ENCODE peak calls at places on chromosomes 6 and 20, in eight cellular contexts. J is HCT116, Z is uterus, X is mesendoderm, F is esophagus squamous epithelium, N is psoas muscle, C is A673, E is hepatocyte. Q is an unnamed sample.

GRCh38 chr20:41655966-41656685 is 37.9 kb upstream of the CHD6 start:
- DNase-seq in J (no peak), Z (no peak), X (no peak), F (no peak), N (no peak), C (no peak), E (no peak), Q (no peak)

GRCh38 chr20:11549172-11550117 is 368.2 kb upstream of the BTBD3 start:
- DNase-seq in J (no peak), Z (no peak), X (no peak), F (no peak), N (no peak), C (peak; percentile 15), E (no peak), Q (no peak)

GRCh38 chr6:1336246-1336843 is 24.4 kb downstream of the FOXQ1 start:
- DNase-seq in J (peak; percentile 70), Z (no peak), X (peak; percentile 78), F (no peak), N (no peak), C (no peak), E (peak; percentile 76), Q (no peak)

GRCh38 chr6:95185874-95186273 is 391.5 kb upstream of the MANEA start:
- DNase-seq in J (no peak), Z (no peak), X (no peak), F (no peak), N (no peak), C (no peak), E (no peak), Q (no peak)

GRCh38 chr6:4459032-4459431 is 317.2 kb upstream of the CDYL start:
- DNase-seq in J (no peak), Z (peak; percentile 26), X (peak; percentile 9), F (no peak), N (no peak), C (peak; percentile 60), E (peak; percentile 37), Q (no peak)

GRCh38 chr20:63661959-63662812 is 4.1 kb downstream of the RTEL1 start:
- DNase-seq in J (no peak), Z (no peak), X (no peak), F (no peak), N (no peak), C (no peak), E (no peak), Q (no peak)

GRCh38 chr6:34595332-34596090 is 39.4 kb upstream of the SPDEF start:
- DNase-seq in J (no peak), Z (no peak), X (no peak), F (no peak), N (no peak), C (no peak), E (no peak), Q (no peak)

GRCh38 chr20:19317240-19318069 is 105.0 kb downstream of the SLC24A3 start:
- DNase-seq in J (no peak), Z (no peak), X (peak; percentile 19), F (no peak), N (no peak), C (no peak), E (no peak), Q (no peak)

GRCh38 chr20:41138527-41139226 is 1.3 kb downstream of the PLCG1 start:
- DNase-seq in J (no peak), Z (no peak), X (peak; percentile 40), F (no peak), N (no peak), C (no peak), E (peak; percentile 47), Q (no peak)

GRCh38 chr6:77397561-77397960 is 65.7 kb downstream of the HTR1B start:
- DNase-seq in J (no peak), Z (no peak), X (no peak), F (no peak), N (no peak), C (no peak), E (no peak), Q (no peak)

GRCh38 chr20:9628166-9628565 is 113.8 kb downstream of the LAMP5 start:
- DNase-seq in J (no peak), Z (no peak), X (no peak), F (no peak), N (no peak), C (no peak), E (no peak), Q (no peak)

GRCh38 chr6:96899019-96899418 is 1.3 kb upstream of the NDUFAF4 start:
- DNase-seq in J (peak; percentile 37), Z (peak; percentile 20), X (peak; percentile 55), F (no peak), N (no peak), C (peak; percentile 70), E (peak; percentile 63), Q (peak; percentile 61)

GRCh38 chr20:34876161-34877001 is at the start of gene ACSS2:
- DNase-seq in J (peak; percentile 98), Z (peak; percentile 100), X (peak; percentile 100), F (peak; percentile 94), N (peak; percentile 99), C (peak; percentile 99), E (peak; percentile 99), Q (peak; percentile 95)

GRCh38 chr6:83511901-83512681 is at the start of gene PRSS35:
- DNase-seq in J (peak; percentile 32), Z (peak; percentile 23), X (peak; percentile 95), F (no peak), N (peak; percentile 36), C (peak; percentile 89), E (peak; percentile 82), Q (peak; percentile 37)

GRCh38 chr6:127301199-127301700 is 34.6 kb downstream of the RNF146 start:
- DNase-seq in J (no peak), Z (no peak), X (no peak), F (no peak), N (no peak), C (peak; percentile 45), E (no peak), Q (peak; percentile 22)

GRCh38 chr20:36575066-36575743 is 1.8 kb downstream of the TGIF2 start:
- DNase-seq in J (no peak), Z (peak; percentile 77), X (peak; percentile 82), F (no peak), N (peak; percentile 33), C (peak; percentile 86), E (peak; percentile 74), Q (no peak)

GRCh38 chr6:100103936-100104335 is 109.9 kb upstream of the MCHR2 start:
- DNase-seq in J (no peak), Z (no peak), X (no peak), F (no peak), N (no peak), C (no peak), E (no peak), Q (no peak)

GRCh38 chr6:18302561-18303439 is 38.5 kb upstream of the DEK start:
- DNase-seq in J (no peak), Z (no peak), X (peak; percentile 66), F (no peak), N (no peak), C (peak; percentile 24), E (no peak), Q (no peak)

GRCh38 chr6:169269180-169270076 is 15.8 kb upstream of the THBS2 start:
- DNase-seq in J (no peak), Z (peak; percentile 94), X (no peak), F (no peak), N (peak; percentile 51), C (no peak), E (no peak), Q (no peak)

GRCh38 chr6:125904871-125905270 is 51.7 kb upstream of the HINT3 start:
- DNase-seq in J (no peak), Z (no peak), X (no peak), F (no peak), N (no peak), C (no peak), E (no peak), Q (no peak)

GRCh38 chr6:127176175-127176574 is 57.7 kb downstream of the RSPO3 start:
- DNase-seq in J (no peak), Z (peak; percentile 15), X (peak; percentile 22), F (no peak), N (no peak), C (peak; percentile 30), E (no peak), Q (no peak)

GRCh38 chr6:51266569-51266968 is 447.9 kb downstream of the TFAP2B start:
- DNase-seq in J (no peak), Z (no peak), X (no peak), F (no peak), N (no peak), C (no peak), E (no peak), Q (no peak)

GRCh38 chr6:11752350-11752749 is 26.3 kb downstream of the ADTRP start:
- DNase-seq in J (no peak), Z (no peak), X (no peak), F (no peak), N (no peak), C (no peak), E (no peak), Q (no peak)

GRCh38 chr6:9437836-9438235 is 977.0 kb downstream of the TFAP2A start:
- DNase-seq in J (no peak), Z (no peak), X (no peak), F (no peak), N (no peak), C (no peak), E (no peak), Q (no peak)

GRCh38 chr20:58271596-58272460 is 37.7 kb upstream of the RAB22A start:
- DNase-seq in J (no peak), Z (no peak), X (no peak), F (no peak), N (no peak), C (peak; percentile 36), E (no peak), Q (peak; percentile 48)

GRCh38 chr20:45359069-45359405 is 3.9 kb upstream of the SYS1 start:
- DNase-seq in J (no peak), Z (peak; percentile 70), X (no peak), F (no peak), N (peak; percentile 67), C (no peak), E (no peak), Q (no peak)
- H3K27ac ChIP-seq in J (no peak overlapping the region), Z (peak overlapping the region; percentile 81), X (no peak overlapping the region), F (peak overlapping the region; percentile 59), N (peak overlapping the region; percentile 90), C (no peak overlapping the region), E (peak overlapping the region; percentile 95), Q (no peak overlapping the region)

GRCh38 chr6:45483501-45483900 is 105.8 kb upstream of the SUPT3H start:
- DNase-seq in J (no peak), Z (no peak), X (no peak), F (no peak), N (no peak), C (peak; percentile 45), E (no peak), Q (no peak)
- H3K4me3 ChIP-seq in J (no peak overlapping the region), Z (no peak overlapping the region), X (no peak overlapping the region), F (no peak overlapping the region), N (no peak overlapping the region), C (no peak overlapping the region), E (no peak overlapping the region), Q (no peak overlapping the region)

GRCh38 chr6:163459536-163459935 is 45.0 kb downstream of the QKI start:
- DNase-seq in J (no peak), Z (no peak), X (no peak), F (no peak), N (no peak), C (no peak), E (no peak), Q (no peak)
- H3K27ac ChIP-seq in J (no peak overlapping the region), Z (no peak overlapping the region), X (no peak overlapping the region), F (no peak overlapping the region), N (peak overlapping the region; percentile 73), C (no peak overlapping the region), E (peak overlapping the region; percentile 6), Q (no peak overlapping the region)

DNA sequence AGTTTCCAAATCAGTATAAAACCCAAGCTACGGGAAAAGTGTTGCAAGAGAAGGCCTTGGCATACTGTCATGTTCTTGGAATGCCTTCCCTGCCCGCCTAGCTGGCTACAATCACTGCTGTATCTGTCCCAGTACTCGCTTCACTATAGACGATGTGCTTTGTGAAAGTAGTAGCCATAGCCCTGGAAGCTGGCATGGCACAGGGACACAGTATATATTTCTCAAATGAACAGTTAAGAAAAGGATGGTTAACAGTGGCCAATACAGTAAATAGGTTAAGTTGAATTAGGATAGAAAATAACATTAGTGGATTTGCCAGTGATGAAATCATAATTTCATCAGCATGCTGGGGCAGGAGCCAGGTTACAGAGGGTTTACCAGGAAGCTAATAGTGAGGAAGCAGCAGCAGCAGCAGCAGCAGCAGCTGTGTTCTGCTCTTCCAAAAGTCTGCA is 499.3 kb downstream of the CDKAL1 start:
- DNase-seq in J (no peak), Z (peak; percentile 51), X (peak; percentile 36), F (no peak), N (peak; percentile 42), C (no peak), E (peak; percentile 29), Q (no peak)
- H3K4me3 ChIP-seq in J (no peak overlapping the region), Z (no peak overlapping the region), X (no peak overlapping the region), F (no peak overlapping the region), N (peak overlapping the region; percentile 41), C (no peak overlapping the region), E (no peak overlapping the region), Q (no peak overlapping the region)

Q was measured in SK-N-MC.